ENCODE peak calls at places on chromosomes 3 and 15, in four cellular contexts. O is IMR-90, A is HepG2, D is lower lobe of right lung. L is an unnamed sample.

GRCh38 chr3:55500555-55501340 is 13.6 kb upstream of the WNT5A start:
- DNase-seq in O (peak; percentile 60), D (no peak), A (no peak), L (peak; percentile 67)

GRCh38 chr3:132154619-132155018 is 119.8 kb upstream of the CPNE4 start:
- DNase-seq in O (no peak), D (no peak), A (no peak), L (no peak)

GRCh38 chr15:39542385-39543065 is 38.4 kb upstream of the THBS1 start:
- DNase-seq in D (no peak), A (no peak), O (no peak), L (no peak)

GRCh38 chr3:167274141-167274874 is 105.8 kb downstream of the ZBBX start:
- DNase-seq in O (no peak), A (no peak), D (no peak), L (no peak)

GRCh38 chr15:48325400-48325799 is 5.8 kb upstream of the DUT start:
- DNase-seq in D (no peak), O (no peak), A (no peak), L (no peak)

GRCh38 chr3:179991877-179992276 is 44.9 kb downstream of the PEX5L start:
- DNase-seq in D (no peak), O (no peak), A (no peak), L (peak; percentile 40)

GRCh38 chr3:33131328-33132018 is 17.7 kb downstream of the CRTAP start:
- DNase-seq in O (peak; percentile 70), D (no peak), A (peak; percentile 66), L (peak; percentile 52)

GRCh38 chr15:67066041-67067021 is 929 bp downstream of the SMAD3 start:
- DNase-seq in O (peak; percentile 28), D (no peak), A (no peak), L (peak; percentile 39)

GRCh38 chr3:61637088-61638051 is 76.0 kb downstream of the PTPRG start:
- DNase-seq in O (peak; percentile 45), D (no peak), A (no peak), L (no peak)

GRCh38 chr3:24512564-24513197 is 18.0 kb upstream of the THRB start:
- DNase-seq in O (no peak), D (no peak), A (no peak), L (no peak)

GRCh38 chr15:65829150-65829764 is 37.2 kb upstream of the DENND4A start:
- DNase-seq in A (peak; percentile 33), D (no peak), O (peak; percentile 22), L (peak; percentile 36)

GRCh38 chr15:58830556-58830955 is 59.5 kb downstream of the MINDY2 start:
- DNase-seq in D (no peak), O (no peak), A (peak; percentile 6), L (no peak)

GRCh38 chr3:159077860-159078259 is 276.0 kb downstream of the MFSD1 start:
- DNase-seq in O (peak; percentile 22), A (no peak), D (no peak), L (peak; percentile 81)

GRCh38 chr3:151443583-151443982 is 17.3 kb downstream of the IGSF10 start:
- DNase-seq in O (no peak), D (no peak), A (no peak), L (no peak)

GRCh38 chr15:29136815-29137214 is 132.8 kb downstream of the NSMCE3 start:
- DNase-seq in A (no peak), D (no peak), O (no peak), L (no peak)

GRCh38 chr3:122324871-122325323 is at the start of gene CSTA:
- DNase-seq in D (no peak), O (no peak), A (no peak), L (peak; percentile 96)

GRCh38 chr3:10945683-10946287 is 46.8 kb upstream of the SLC6A1 start:
- DNase-seq in O (peak; percentile 25), A (peak; percentile 47), D (peak; percentile 72), L (peak; percentile 33)

GRCh38 chr3:177827517-177828249 is 630.4 kb upstream of the TBL1XR1 start:
- DNase-seq in O (peak; percentile 91), A (peak; percentile 95), D (no peak), L (peak; percentile 93)

GRCh38 chr3:99505646-99506269 is 132.6 kb upstream of the COL8A1 start:
- DNase-seq in D (peak; percentile 51), O (peak; percentile 96), A (no peak), L (peak; percentile 50)

GRCh38 chr3:185687479-185687878 is 101.4 kb downstream of the SENP2 start:
- DNase-seq in O (peak; percentile 29), D (no peak), A (no peak), L (peak; percentile 48)

GRCh38 chr3:33007776-33008175 is 56.3 kb downstream of the CCR4 start:
- DNase-seq in O (no peak), A (no peak), D (no peak), L (no peak)

GRCh38 chr15:88015228-88015860 is 241.2 kb downstream of the NTRK3 start:
- DNase-seq in D (no peak), A (no peak), O (no peak), L (no peak)

GRCh38 chr3:153639634-153640033 is 477.6 kb downstream of the RAP2B start:
- DNase-seq in A (no peak), O (no peak), D (no peak), L (no peak)

GRCh38 chr3:125374996-125375941 is at the start of gene ZNF148:
- DNase-seq in D (peak; percentile 95), A (peak; percentile 83), O (peak; percentile 84), L (peak; percentile 88)

GRCh38 chr3:127484601-127485388 is 105.7 kb downstream of the TPRA1 start:
- DNase-seq in O (no peak), D (no peak), A (no peak), L (peak; percentile 16)

GRCh38 chr3:124685481-124685880 is 44.8 kb upstream of the UMPS start:
- DNase-seq in O (no peak), A (no peak), D (no peak), L (peak; percentile 73)

DNA sequence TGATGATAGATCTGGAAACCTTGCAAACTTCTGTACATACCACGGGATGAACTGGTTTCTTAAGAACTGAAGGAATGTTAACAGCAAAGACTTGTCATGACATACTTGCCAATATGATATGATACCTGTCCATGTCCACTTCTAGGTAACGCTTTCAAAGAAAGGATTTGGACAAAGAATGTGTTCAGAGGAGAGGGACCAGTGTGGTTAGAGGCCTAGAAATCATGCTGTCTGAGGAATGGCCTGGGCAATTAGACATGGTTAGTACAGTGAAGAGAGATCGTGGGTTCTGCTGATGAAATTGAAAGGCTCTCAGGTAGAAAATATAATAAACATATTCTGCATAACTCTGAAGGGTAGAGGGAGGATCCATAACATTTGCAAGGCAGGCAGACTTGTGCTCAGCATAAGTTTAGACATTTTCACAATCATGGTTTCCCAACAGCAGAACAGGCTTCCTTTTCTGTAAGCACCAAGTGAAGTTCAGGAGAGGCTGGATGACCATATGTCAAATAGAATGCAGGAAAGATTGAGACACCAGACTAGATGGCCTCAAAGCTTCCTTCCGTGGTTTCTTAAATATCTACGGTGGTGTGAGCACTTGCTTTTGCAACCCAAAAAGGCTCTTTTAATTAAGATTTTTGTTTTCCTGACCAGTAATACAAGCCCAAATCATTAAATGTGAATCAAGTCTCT is 39.9 kb downstream of the TGFBR2 start:
- DNase-seq in O (no peak), A (no peak), D (no peak), L (no peak)
- H3K27ac ChIP-seq in O (peak overlapping the region; percentile 59), A (no peak overlapping the region), D (no peak overlapping the region), L (no peak overlapping the region)

DNA sequence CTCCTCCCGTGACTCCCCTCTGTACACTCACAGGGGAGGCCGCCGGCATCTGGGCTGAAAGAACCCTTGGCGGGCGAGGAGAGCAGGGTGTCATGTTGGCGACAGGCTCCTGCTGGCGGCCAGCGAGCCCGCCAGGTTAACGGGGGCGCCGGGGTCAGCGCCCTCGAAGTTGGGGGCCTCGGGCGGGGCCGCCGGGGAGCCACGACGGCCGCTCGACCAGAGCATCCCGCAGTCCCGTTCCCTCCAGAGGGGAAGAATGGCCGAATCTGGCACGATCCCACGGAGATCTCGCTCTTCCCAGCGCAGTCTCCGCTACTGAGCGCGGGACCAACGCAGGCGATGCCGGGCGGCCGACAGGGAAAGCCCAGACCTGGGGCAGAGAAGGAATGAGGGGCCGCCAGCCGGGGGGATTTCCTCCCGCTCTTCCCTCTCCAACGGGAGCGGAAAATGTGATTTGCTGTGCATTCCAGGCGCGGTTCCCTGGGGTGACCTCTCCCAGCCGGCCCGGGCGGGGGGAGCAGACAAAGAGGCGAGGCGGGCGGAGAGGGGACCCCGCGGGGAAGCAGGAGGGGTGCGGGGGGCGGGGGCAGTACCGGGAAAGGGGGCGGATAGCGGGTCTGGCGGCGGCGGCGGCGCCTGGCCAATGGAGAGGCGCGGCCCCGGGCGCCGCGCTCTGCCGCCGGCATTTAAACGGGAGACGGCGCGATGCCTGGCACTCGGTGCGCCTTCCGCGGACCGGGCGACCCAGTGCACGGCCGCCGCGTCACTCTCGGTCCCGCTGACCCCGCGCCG is at the start of gene GREM1:
- DNase-seq in A (no peak), O (peak; percentile 70), D (no peak), L (no peak)
- H3K4me3 ChIP-seq in A (peak within 1 kb of the TSS; percentile 68), O (peak within 1 kb of the TSS; percentile 84), D (peak within 1 kb of the TSS; percentile 40), L (peak within 1 kb of the TSS; percentile 29)

DNA sequence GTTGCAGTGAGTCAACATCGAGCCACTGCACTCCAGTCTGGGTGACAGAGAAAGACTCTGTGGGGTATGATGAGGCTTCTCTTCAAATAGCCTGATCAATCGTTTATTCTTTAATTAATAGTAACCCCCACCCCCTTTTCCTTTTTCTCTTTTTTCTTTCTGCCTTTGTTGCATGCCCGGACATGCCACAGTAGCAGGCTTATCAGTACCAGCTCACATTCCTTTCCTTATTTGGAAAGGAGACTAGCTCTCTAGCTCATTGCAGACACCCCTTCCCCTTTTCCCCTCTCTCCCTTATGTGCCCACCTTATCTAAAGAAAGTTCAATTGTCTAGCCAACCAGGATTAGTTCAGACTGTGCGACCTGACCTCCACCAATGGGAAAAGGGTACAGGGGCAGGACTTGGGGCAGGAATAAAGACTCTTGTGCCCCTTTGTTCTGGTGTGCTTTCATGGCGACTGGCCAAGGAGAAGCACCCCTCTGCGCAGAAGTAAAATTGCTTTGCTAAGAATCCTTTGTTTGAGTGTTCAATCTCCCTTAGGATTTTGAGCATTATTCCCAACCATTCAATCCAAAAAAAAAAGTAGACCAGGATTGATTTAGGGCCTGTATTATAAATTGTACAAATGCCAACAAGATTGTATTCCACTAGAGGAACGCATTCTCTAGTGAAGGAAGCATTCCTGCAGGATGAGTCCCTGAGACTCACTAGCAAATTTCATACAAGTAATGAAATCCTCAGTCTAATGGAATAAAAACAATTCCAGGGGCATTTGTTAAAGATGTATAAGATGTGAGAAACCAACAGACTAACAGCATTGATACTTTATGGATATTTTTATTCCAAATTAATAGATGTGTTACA is 95.8 kb upstream of the SNRPN start:
- DNase-seq in D (no peak), A (no peak), O (peak; percentile 78), L (no peak)
- H3K27ac ChIP-seq in D (no peak overlapping the region), A (no peak overlapping the region), O (peak overlapping the region; percentile 100), L (no peak overlapping the region)

DNA sequence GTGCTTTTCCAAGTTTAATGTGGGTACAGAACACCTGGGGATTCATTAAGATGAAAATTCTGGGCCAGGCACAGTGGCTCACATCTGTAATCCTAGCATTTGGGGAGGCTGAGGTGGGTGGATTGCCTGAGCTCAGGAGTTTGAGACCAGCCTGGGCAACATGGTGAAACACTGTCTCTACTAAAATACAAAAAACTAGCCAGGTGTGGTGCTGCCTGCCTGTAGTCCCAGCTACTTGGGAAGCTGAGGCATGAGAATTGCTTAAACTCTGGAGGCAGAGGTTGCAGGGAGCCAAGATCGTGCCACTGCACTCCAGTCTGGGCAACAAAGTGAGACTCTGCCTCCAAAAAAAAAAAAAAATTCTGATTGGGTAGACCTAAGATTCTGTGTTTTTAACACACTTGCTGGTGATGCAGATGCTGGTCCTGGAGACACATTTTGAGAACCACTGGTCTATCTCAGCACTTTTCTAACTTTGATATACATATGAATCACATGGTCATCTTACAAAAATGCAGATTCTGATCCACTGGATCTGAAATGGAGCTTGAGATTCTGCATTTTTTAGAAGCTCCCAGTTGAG is 223.8 kb upstream of the SATB1 start:
- DNase-seq in D (no peak), A (no peak), O (no peak), L (no peak)
- H3K4me3 ChIP-seq in D (no peak overlapping the region), A (no peak overlapping the region), O (no peak overlapping the region), L (no peak overlapping the region)